ENCODE peak calls at places on chromosomes 5 and 9, in seven cellular contexts. J is Kasumi-1, M is astrocyte of the spinal cord, H is tibial nerve, B is islet precursor cell, E is MCF 10A, D is Right ventricle myocardium superior. I is an unnamed sample.

GRCh38 chr5:96022971-96023370 is 61.3 kb upstream of the ELL2 start:
- DNase-seq in J (no peak), M (no peak), H (no peak), B (no peak), E (no peak), D (no peak), I (no peak)

GRCh38 chr5:7805379-7805778 is 45.6 kb downstream of the CFAP90 start:
- DNase-seq in J (peak), M (no peak), H (no peak), B (peak), E (peak), D (no peak), I (no peak)

GRCh38 chr9:112447283-112447761 is 39.3 kb upstream of the KIAA1958 start:
- DNase-seq in J (no peak), M (no peak), H (no peak), B (no peak), E (no peak), D (no peak), I (no peak)

GRCh38 chr9:130058154-130058553 is 4.4 kb downstream of the GPR107 start:
- DNase-seq in J (no peak), M (no peak), H (no peak), B (no peak), E (no peak), D (no peak), I (peak)

GRCh38 chr9:17025281-17025680 is 109.6 kb upstream of the CNTLN start:
- DNase-seq in J (no peak), M (no peak), H (no peak), B (no peak), E (no peak), D (no peak), I (no peak)

GRCh38 chr5:62742214-62742613 is 163.6 kb downstream of the LRRC70 start:
- DNase-seq in J (no peak), M (no peak), H (no peak), B (no peak), E (no peak), D (no peak), I (peak)

GRCh38 chr9:129407905-129408452 is 212.9 kb downstream of the C9orf50 start:
- DNase-seq in J (no peak), M (no peak), H (no peak), B (no peak), E (no peak), D (peak), I (no peak)

GRCh38 chr9:29176786-29177185 is 1603.5 kb upstream of the C9orf72 start:
- DNase-seq in J (no peak), M (peak), H (no peak), B (no peak), E (no peak), D (no peak), I (no peak)

GRCh38 chr9:109886050-109886449 is 106.1 kb downstream of the PALM2AKAP2 start:
- DNase-seq in J (no peak), M (no peak), H (no peak), B (no peak), E (no peak), D (peak), I (no peak)

GRCh38 chr9:107029146-107029545 is 166.2 kb downstream of the ZNF462 start:
- DNase-seq in J (no peak), M (no peak), H (no peak), B (no peak), E (no peak), D (no peak), I (no peak)

GRCh38 chr9:126203313-126203712 is 123.3 kb upstream of the MVB12B start:
- DNase-seq in J (no peak), M (no peak), H (no peak), B (no peak), E (no peak), D (no peak), I (no peak)

GRCh38 chr5:52837068-52837467 is 49.4 kb downstream of the ITGA1 start:
- DNase-seq in J (no peak), M (peak), H (no peak), B (no peak), E (no peak), D (no peak), I (no peak)

GRCh38 chr9:112443200-112443599 is 43.4 kb upstream of the KIAA1958 start:
- DNase-seq in J (peak), M (peak), H (no peak), B (no peak), E (peak), D (no peak), I (no peak)

GRCh38 chr5:176446884-176447537 is 1.2 kb upstream of the FAF2 start:
- DNase-seq in J (peak), M (peak), H (peak), B (peak), E (no peak), D (peak), I (no peak)

GRCh38 chr9:130254753-130255637 is 10.6 kb upstream of the HMCN2 start:
- DNase-seq in J (no peak), M (no peak), H (no peak), B (no peak), E (no peak), D (no peak), I (no peak)

GRCh38 chr5:120207139-120207538 is 257.0 kb upstream of the PRR16 start:
- DNase-seq in J (no peak), M (peak), H (no peak), B (no peak), E (peak), D (no peak), I (no peak)

GRCh38 chr5:133714161-133714915 is 102.0 kb upstream of the FSTL4 start:
- DNase-seq in J (no peak), M (no peak), H (no peak), B (peak), E (peak), D (no peak), I (no peak)

GRCh38 chr5:141908796-141909195 is 14.9 kb upstream of the DELE1 start:
- DNase-seq in J (no peak), M (no peak), H (no peak), B (no peak), E (peak), D (no peak), I (no peak)

GRCh38 chr9:104944871-104945270 is 16.9 kb upstream of the ABCA1 start:
- DNase-seq in J (no peak), M (no peak), H (no peak), B (no peak), E (no peak), D (no peak), I (no peak)

GRCh38 chr5:179143446-179143845 is 83.3 kb downstream of the ZNF354C start:
- DNase-seq in J (no peak), M (no peak), H (no peak), B (peak), E (no peak), D (peak), I (no peak)

GRCh38 chr9:27154923-27155322 is 45.9 kb downstream of the TEK start:
- DNase-seq in J (peak), M (peak), H (peak), B (peak), E (peak), D (no peak), I (no peak)

GRCh38 chr5:114305402-114306207 is 56.3 kb upstream of the KCNN2 start:
- DNase-seq in J (peak), M (peak), H (no peak), B (no peak), E (peak), D (no peak), I (peak)

GRCh38 chr5:155285673-155286072 is 272.1 kb downstream of the KIF4B start:
- DNase-seq in J (no peak), M (no peak), H (no peak), B (no peak), E (no peak), D (no peak), I (no peak)

I was measured in A549.